ENCODE peak calls at places on chromosomes 12 and 14, in five cellular contexts. E is GM23338, S is GM23248, U is PC-3, X is PC-9. O is an unnamed sample.

GRCh38 chr14:26987734-26988363 is 390.0 kb upstream of the NOVA1 start:
- DNase-seq in U (no peak), E (no peak), X (no peak), S (no peak), O (no peak)

GRCh38 chr14:57247283-57247682 is 21.4 kb downstream of the EXOC5 start:
- DNase-seq in X (no peak), E (no peak), U (peak; percentile 39), S (peak; percentile 20), O (no peak)

GRCh38 chr12:79452906-79453305 is 237.9 kb downstream of the PAWR start:
- DNase-seq in X (peak; percentile 51), U (peak; percentile 8), S (no peak), E (peak; percentile 18), O (no peak)

GRCh38 chr14:64611358-64612020 is 61.7 kb downstream of the PPP1R36 start:
- DNase-seq in X (no peak), U (peak; percentile 61), S (peak; percentile 34), E (no peak), O (no peak)

GRCh38 chr12:108854453-108855283 is 2.7 kb downstream of the SSH1 start:
- DNase-seq in U (peak; percentile 87), X (peak; percentile 53), E (no peak), S (peak; percentile 97), O (no peak)

GRCh38 chr14:54451961-54452360 is 10.8 kb upstream of the CNIH1 start:
- DNase-seq in X (no peak), U (no peak), E (no peak), S (no peak), O (no peak)

GRCh38 chr12:53399896-53400295 is 19.9 kb downstream of the SP1 start:
- DNase-seq in X (no peak), S (no peak), E (no peak), U (no peak), O (no peak)

GRCh38 chr12:104578453-104578852 is 121.7 kb downstream of the CHST11 start:
- DNase-seq in U (peak; percentile 65), X (no peak), S (peak; percentile 95), E (no peak), O (peak; percentile 11)

GRCh38 chr14:23862513-23862912 is 91.1 kb upstream of the DHRS4 start:
- DNase-seq in S (no peak), U (no peak), X (no peak), E (no peak), O (no peak)

GRCh38 chr12:62250671-62251608 is 9.3 kb upstream of the USP15 start:
- DNase-seq in X (no peak), S (peak; percentile 63), E (no peak), U (no peak), O (no peak)

GRCh38 chr14:34951286-34951685 is 31.5 kb upstream of the SRP54 start:
- DNase-seq in U (no peak), S (peak; percentile 43), E (no peak), X (no peak), O (no peak)

GRCh38 chr14:51302319-51303030 is 62.4 kb downstream of the TMX1 start:
- DNase-seq in U (peak; percentile 56), E (no peak), X (peak; percentile 34), S (no peak), O (no peak)

GRCh38 chr14:104536942-104537612 is 42.5 kb upstream of the C14orf180 start:
- DNase-seq in X (no peak), S (peak; percentile 41), E (no peak), U (peak; percentile 43), O (no peak)

GRCh38 chr12:23525450-23526072 is 423.9 kb downstream of the SOX5 start:
- DNase-seq in S (no peak), E (no peak), X (no peak), U (peak; percentile 54), O (no peak)

GRCh38 chr12:112303799-112304198 is 78.4 kb downstream of the HECTD4 start:
- DNase-seq in S (no peak), X (no peak), U (no peak), E (no peak), O (no peak)

GRCh38 chr12:26787125-26787495 is 45.9 kb downstream of the ITPR2 start:
- DNase-seq in E (no peak), U (peak; percentile 88), S (peak; percentile 88), X (no peak), O (peak; percentile 9)

GRCh38 chr12:65960820-65961691 is 136.8 kb downstream of the HMGA2 start:
- DNase-seq in S (no peak), X (no peak), U (no peak), E (no peak), O (no peak)

GRCh38 chr12:14767617-14768016 is 35.7 kb downstream of the WBP11 start:
- DNase-seq in S (no peak), X (no peak), E (no peak), U (no peak), O (no peak)

DNA sequence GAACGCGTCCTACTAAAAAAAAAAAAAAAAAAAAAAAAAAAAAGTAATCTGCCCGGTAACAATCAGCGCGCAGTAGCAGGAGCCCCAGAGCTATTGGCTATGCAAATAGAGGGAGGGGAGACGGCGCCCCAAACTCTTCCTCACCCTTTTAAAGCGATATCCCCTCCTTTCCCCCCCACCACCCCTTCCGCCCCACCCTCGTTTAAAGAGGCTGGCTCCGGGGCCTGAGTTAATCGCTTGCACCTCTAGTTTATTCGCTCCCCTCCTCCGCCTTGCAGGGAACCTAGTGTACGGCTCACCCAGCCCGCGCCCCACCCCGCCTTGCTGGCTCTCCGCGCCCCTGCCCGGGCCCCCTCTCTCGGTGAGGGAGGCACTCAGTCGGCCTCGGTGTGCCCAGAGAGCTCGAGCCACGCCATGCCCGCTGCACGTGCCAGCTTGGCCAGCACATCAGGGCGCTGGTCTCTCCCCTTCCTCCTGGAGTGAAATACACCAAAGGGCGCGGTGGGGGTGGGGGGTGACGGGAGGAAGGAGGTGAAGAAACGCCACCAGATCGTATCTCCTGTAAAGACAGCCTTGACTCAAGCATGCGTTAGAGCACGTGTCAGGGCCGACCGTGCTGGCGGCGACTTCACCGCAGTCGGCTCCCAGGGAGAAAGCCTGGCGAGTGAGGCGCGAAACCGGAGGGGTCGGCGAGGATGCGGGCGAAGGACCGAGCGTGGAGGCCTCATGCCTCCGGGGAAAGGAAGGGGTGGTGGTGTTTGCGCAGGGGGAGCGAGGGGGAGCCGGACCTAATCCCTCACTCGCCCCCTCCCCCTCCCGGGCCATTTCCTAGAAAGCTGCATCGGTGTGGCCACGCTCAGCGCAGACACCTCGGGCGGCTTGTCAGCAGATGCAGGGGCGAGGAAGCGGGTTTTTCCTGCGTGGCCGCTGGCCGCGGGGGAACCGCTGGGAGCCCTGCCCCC is 1.3 kb upstream of the CCND2 start:
- DNase-seq in S (peak; percentile 43), E (peak; percentile 94), U (no peak), X (peak; percentile 19), O (peak; percentile 90)
- TF ChIP-seq EZH2 in S (no peak), E (no peak), U (no peak), X (no peak), O (no peak)

DNA sequence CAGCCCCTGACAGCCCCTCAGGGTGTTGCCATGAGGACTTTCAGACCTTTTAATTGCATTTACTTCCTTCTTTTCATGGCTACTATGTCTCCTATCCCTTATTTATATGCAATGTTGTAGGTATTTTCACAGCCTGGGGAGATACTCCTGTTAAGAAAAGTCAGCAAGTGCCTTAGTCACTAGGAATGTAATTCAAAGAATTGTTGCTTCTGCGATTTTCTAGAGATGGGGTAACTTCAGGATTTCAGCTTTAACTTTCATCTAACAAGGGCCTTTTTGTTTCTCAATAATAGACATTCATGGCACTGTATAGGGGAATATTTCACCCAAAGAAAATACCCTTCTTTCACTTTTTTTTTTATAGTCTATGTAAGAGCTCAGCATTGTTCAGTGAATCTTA is 533.3 kb upstream of the MIS18BP1 start:
- DNase-seq in U (no peak), E (no peak), S (no peak), X (no peak), O (no peak)
- H3F3A ChIP-seq in U (no peaks in the 10 kb centered on the region), E (no peaks in the 10 kb centered on the region), S (no peaks in the 10 kb centered on the region), X (no peaks in the 10 kb centered on the region), O (no peaks in the 10 kb centered on the region)

GRCh38 chr14:74840603-74841030 is 35.3 kb downstream of the PROX2 start:
- DNase-seq in U (no peak), S (no peak), E (no peak), X (no peak), O (no peak)
- H3K4me2 ChIP-seq in U (no peak overlapping the region), S (no peak overlapping the region), E (no peak overlapping the region), X (no peak overlapping the region), O (no peak overlapping the region)

GRCh38 chr12:48183876-48184548 is 568 bp downstream of the CCDC184 start:
- DNase-seq in U (no peak), E (peak; percentile 54), S (no peak), X (no peak), O (peak; percentile 64)
- TF ChIP-seq EZH2 in U (no peak), E (peak; percentile 50), S (no peak), X (no peak), O (peak; percentile 84)

GRCh38 chr12:25058619-25059018 is 109.7 kb upstream of the BCAT1 start:
- DNase-seq in X (no peak), S (no peak), U (no peak), E (no peak), O (no peak)

GRCh38 chr12:25054783-25055144 is 105.9 kb upstream of the BCAT1 start:
- DNase-seq in S (peak; percentile 4), E (no peak), U (no peak), X (no peak), O (no peak)

GRCh38 chr12:25056011-25056410 is 107.1 kb upstream of the BCAT1 start:
- DNase-seq in X (no peak), E (no peak), U (no peak), S (no peak), O (no peak)

GRCh38 chr12:25058012-25058411 is 109.1 kb upstream of the BCAT1 start:
- DNase-seq in S (no peak), U (no peak), X (no peak), E (no peak), O (no peak)

DNA sequence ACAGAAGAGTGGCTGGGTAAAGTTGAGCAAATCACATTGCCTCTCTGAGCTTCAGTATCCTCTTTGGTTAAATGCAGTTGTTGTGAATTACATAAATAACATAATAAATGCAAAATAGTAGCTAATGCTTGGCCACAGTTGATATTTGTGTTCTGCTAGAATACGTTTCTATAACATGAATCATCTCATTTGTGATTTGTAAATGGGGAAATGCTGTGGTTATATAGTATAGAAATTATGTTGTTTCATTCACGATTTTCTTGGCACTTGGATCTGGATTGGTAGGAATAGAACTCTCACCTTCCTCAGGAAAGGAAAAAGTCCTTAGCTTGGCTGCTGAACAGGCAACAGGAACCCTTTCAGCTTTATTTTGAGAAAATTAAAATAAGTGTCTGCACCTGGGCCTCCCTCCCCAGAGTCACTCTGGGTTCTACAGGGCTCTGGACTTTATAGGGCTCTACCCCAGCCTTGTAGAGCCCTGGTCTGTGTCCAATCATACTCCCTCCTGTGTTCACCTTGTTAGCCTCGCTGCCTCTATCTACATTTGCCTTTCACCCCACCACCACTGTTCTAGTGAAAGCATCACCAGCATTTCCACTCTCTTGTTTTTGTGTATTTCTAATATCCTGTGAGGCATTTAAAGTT is 107.7 kb upstream of the BCAT1 start:
- DNase-seq in U (no peak), E (no peak), S (no peak), X (no peak), O (no peak)
- H3F3A ChIP-seq in U (no peaks in the 10 kb centered on the region), E (no peaks in the 10 kb centered on the region), S (no peaks in the 10 kb centered on the region), X (no peaks in the 10 kb centered on the region), O (no peaks in the 10 kb centered on the region)

DNA sequence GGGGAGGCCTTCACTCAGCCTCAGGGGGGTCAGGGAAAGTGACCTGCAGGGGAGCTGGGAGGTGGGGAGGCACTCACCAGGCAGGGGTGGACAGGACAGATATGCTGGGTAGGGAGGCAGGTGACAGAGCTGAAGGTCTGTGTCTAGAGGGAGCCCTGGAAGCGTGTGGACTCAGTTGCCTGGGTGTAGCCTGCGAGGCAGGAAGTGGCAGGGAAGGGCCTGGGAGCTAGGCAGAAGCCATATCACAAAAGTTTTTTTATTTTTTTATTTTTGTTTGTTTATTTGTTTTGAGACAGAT is 39.3 kb downstream of the ARL6IP4 start:
- DNase-seq in X (no peak), S (no peak), E (no peak), U (no peak), O (no peak)
- H3K4me2 ChIP-seq in X (no peak overlapping the region), S (no peak overlapping the region), E (no peak overlapping the region), U (no peak overlapping the region), O (no peak overlapping the region)

O was measured in neural progenitor cell.